ENCODE peak calls at places on chromosomes 2 and 18, in eight cellular contexts. J, X, T, V, I, Y, L and C are unnamed samples.
A peak's percentile ranks its signal among the peaks of the same experiment; 100 is the strongest.

GRCh38 chr2:76316691-76317090 is 606.0 kb upstream of the GCFC2 start:
- DNase-seq in J (no peak), X (no peak), T (no peak), V (no peak), I (no peak), Y (no peak), L (no peak), C (no peak)

GRCh38 chr2:10079192-10079930 is 850 bp downstream of the CYS1 start:
- DNase-seq in J (no peak), X (no peak), T (no peak), V (no peak), I (peak; percentile 87), Y (peak; percentile 58), L (no peak), C (no peak)

GRCh38 chr18:29083545-29083944 is 906.6 kb upstream of the CDH2 start:
- DNase-seq in J (no peak), X (no peak), T (no peak), V (no peak), I (no peak), Y (no peak), L (peak; percentile 6), C (no peak)

GRCh38 chr2:5696351-5696740 is 4.2 kb downstream of the SOX11 start:
- DNase-seq in J (no peak), X (no peak), T (no peak), V (no peak), I (no peak), Y (no peak), L (no peak), C (no peak)

GRCh38 chr2:207133493-207133861 is 32.3 kb downstream of the KLF7 start:
- DNase-seq in J (no peak), X (no peak), T (no peak), V (no peak), I (no peak), Y (no peak), L (peak; percentile 46), C (no peak)

GRCh38 chr2:74548285-74548918 is 5.3 kb downstream of the LOXL3 start:
- DNase-seq in J (no peak), X (peak; percentile 32), T (no peak), V (no peak), I (no peak), Y (no peak), L (no peak), C (no peak)

GRCh38 chr2:81901017-81901416 is 1596.5 kb upstream of the LRRTM1 start:
- DNase-seq in J (no peak), X (no peak), T (no peak), V (no peak), I (no peak), Y (no peak), L (no peak), C (no peak)

GRCh38 chr2:54658548-54659207 is 64.8 kb upstream of the EML6 start:
- DNase-seq in J (no peak), X (no peak), T (no peak), V (no peak), I (no peak), Y (no peak), L (no peak), C (no peak)

GRCh38 chr18:13608791-13609552 is 117.4 kb downstream of the FAM210A start:
- DNase-seq in J (no peak), X (no peak), T (no peak), V (no peak), I (no peak), Y (no peak), L (no peak), C (no peak)

GRCh38 chr2:239402666-239403065 is 1.8 kb upstream of the HDAC4 start:
- DNase-seq in J (no peak), X (no peak), T (peak; percentile 41), V (no peak), I (no peak), Y (no peak), L (no peak), C (no peak)

DNA sequence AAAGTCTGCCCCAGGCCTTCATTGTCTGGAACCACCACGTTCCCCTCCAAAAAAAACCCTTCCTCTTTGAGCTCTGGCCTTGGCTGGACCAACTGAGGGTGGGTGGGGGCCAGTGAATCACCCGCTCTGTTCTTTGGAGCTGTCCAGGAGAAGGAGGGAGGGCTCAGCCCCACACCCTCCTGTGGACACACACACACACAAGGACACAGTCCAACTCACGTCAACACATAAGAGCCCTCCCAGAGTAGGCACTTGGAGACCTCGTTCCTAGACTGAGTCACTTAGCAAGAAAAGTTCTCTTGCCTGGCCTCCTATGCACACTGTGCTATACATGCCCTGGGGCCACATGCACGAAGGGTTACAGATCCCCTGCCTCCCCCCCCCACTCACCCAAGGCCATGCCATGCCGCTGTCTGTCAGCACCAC is 1.2 kb upstream of the TNS1 start:
- DNase-seq in J (no peak), X (no peak), T (no peak), V (no peak), I (peak; percentile 95), Y (no peak), L (peak; percentile 81), C (no peak)
- TF ChIP-seq POLR2A in J (no peak), X (no peak), T (no peak), V (no peak), I (no peak), Y (no peak), L (no peak), C (no peak)

DNA sequence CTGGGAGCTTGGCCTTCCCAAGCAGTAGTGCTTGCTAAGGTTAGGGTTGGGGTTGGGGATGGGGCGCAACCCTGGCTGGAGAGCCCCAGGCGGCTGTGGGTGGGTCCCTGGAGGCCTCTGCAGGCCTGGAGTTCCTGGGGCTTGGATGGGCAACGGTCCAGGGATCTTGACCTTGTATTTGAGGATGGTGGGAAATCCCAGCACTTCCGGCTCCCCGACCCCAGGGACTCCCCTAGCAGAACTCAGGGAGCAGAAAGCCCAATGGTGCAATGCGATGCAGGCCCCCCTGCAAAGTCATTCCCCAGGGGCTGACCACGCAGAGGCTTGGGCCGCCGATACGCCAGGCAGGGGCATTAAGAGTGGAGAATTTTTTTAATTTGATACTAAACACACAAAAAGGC is 12.5 kb upstream of the MLPH start:
- DNase-seq in J (no peak), X (no peak), T (no peak), V (no peak), I (peak; percentile 82), Y (no peak), L (peak; percentile 61), C (peak; percentile 34)
- TF ChIP-seq POLR2A in J (no peak), X (no peak), T (no peak), V (no peak), I (no peak), Y (peak; percentile 7), L (no peak), C (no peak)

DNA sequence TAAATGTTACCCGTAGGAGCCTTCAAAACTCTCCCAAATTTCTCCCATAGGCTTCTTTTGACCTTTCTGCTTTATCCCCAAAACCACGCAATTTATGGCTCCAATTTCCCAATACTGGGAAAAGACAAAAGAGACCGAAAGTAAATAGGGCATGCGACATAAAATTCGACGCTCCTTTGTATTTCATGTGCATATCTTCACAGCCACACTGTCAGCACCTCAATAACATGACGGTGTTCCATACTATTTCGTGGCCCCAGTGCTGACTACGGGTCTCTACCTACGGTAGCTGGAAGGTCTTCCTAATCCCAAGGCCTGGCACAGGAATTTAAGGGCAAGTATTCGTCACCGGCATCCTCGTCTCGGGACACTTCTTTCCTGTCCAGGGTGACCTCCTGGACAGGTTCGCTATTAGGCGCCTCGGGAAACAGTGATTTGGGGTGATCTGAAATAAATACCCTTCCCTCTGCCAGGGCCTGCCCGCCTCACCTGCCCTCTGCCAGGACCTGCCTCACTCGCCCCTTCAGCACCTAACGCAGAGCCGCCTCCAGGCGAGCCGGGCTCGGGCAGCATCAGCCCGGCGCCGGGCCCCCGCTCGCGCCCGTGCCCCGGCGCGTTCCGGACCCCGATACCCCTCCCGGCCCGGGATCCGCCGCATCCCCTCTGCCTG is 742 bp downstream of the DTNB start:
- DNase-seq in J (no peak), X (no peak), T (peak; percentile 68), V (peak; percentile 63), I (peak; percentile 80), Y (peak; percentile 50), L (peak; percentile 33), C (peak; percentile 47)
- TF ChIP-seq POLR2A in J (no peak), X (no peak), T (no peak), V (no peak), I (no peak), Y (no peak), L (no peak), C (no peak)

GRCh38 chr2:86107031-86107430 is 996 bp downstream of the PTCD3 start:
- DNase-seq in J (no peak), X (no peak), T (no peak), V (no peak), I (no peak), Y (no peak), L (no peak), C (peak; percentile 46)

GRCh38 chr2:86102157-86102556 is 3.5 kb downstream of the POLR1A start:
- DNase-seq in J (no peak), X (no peak), T (no peak), V (no peak), I (no peak), Y (no peak), L (no peak), C (no peak)

GRCh38 chr2:86105252-86105968 is at the start of gene POLR1A:
- DNase-seq in J (peak; percentile 87), X (peak; percentile 80), T (peak; percentile 94), V (peak; percentile 88), I (peak; percentile 96), Y (peak; percentile 64), L (peak; percentile 91), C (peak; percentile 94)

DNA sequence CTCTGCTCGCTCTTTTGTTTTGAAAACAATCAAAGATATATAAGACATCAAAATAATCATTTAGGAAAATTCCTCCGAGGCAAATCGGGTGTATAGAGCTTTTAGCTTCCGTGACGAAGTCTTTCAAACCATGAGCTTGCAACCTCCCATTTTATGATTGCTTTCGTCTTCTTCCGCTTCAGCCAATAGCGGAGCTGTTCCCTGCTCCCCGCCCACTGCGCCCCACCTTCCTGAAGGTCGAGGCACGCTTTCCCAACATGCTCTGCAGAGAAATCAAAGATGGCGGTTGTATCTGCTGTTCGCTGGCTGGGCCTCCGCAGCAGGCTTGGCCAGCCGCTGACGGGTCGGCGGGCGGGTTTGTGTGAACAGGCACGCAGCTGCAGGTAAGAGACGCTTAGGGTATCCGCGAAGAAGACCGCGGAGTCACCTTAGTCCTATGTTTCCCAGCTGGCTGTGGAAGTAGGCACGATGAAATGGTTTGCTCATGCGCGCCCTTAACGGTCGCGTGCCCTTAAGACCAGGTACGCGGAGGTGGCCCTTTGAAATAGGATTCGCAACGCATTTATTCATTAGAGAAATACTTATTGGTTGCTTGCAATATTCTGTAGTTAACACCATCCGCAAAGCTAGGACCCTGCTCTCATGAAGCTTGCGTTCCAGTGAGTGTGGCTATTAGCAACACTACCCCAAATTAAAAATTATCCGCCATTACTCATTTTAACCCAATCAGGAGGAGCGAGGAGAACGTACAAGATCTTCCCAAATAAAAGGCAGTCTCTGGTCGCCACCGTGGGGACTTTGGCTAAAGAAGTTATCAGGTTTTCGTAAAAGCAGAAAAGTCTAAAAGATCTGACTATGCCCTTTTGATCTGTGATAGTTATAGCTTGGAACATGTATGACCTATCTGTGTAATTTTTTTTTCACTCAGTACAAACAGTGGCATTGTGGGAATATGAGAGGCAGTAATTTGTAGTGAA is at the start of gene PTCD3:
- DNase-seq in J (peak; percentile 93), X (peak; percentile 91), T (peak; percentile 96), V (peak; percentile 94), I (peak; percentile 97), Y (peak; percentile 93), L (peak; percentile 96), C (peak; percentile 97)
- TF ChIP-seq POLR2A in J (peak; percentile 87), X (peak; percentile 98), T (peak; percentile 62), V (peak; percentile 71), I (peak; percentile 55), Y (peak; percentile 96), L (no peak), C (peak; percentile 96)

GRCh38 chr2:8552264-8552913 is 129.5 kb upstream of the ID2 start:
- DNase-seq in J (no peak), X (no peak), T (peak; percentile 32), V (peak; percentile 28), I (peak; percentile 29), Y (no peak), L (no peak), C (no peak)
- TF ChIP-seq POLR2A in J (no peak), X (no peak), T (no peak), V (no peak), I (no peak), Y (no peak), L (no peak), C (no peak)